ENCODE peak calls at places on chromosomes 4 and X, in ten cellular contexts. X is RWPE1, I is brain microvascular endothelial cell, K is RWPE2, G is AG04449, Q is right lobe of liver, F is GM10248, S is H9, B is fibroblast of lung, Z is astrocyte of the spinal cord. D is an unnamed sample.

GRCh38 chrX:72121381-72121780 is 10.3 kb downstream of the RTL5 start:
- DNase-seq in I (peak), F (peak), G (peak), X (no peak), Z (peak), K (no peak), Q (peak), B (peak), S (no peak), D (no peak)

GRCh38 chrX:13699183-13699826 is 10.4 kb downstream of the RAB9A start:
- DNase-seq in X (peak), B (peak), G (no peak), Q (no peak), F (peak), I (peak), K (no peak), Z (no peak), S (no peak), D (peak)

GRCh38 chr4:81460837-81461233 is 10.9 kb downstream of the RASGEF1B start:
- DNase-seq in X (no peak), B (no peak), I (no peak), F (no peak), G (no peak), Q (no peak), S (no peak), K (no peak), Z (no peak), D (no peak)

GRCh38 chr4:158018090-158018808 is 154.6 kb downstream of the GASK1B start:
- DNase-seq in G (no peak), X (no peak), F (no peak), Q (no peak), Z (no peak), I (no peak), S (no peak), B (peak), K (no peak), D (no peak)

GRCh38 chr4:95572304-95572991 is 23.7 kb upstream of the UNC5C start:
- DNase-seq in X (peak), G (no peak), F (no peak), B (peak), Q (peak), S (peak), I (peak), K (peak), Z (peak), D (peak)

GRCh38 chr4:53019485-53020382 is 157.6 kb downstream of the RASL11B start:
- DNase-seq in F (no peak), Q (no peak), S (no peak), K (no peak), G (no peak), B (peak), Z (peak), X (peak), I (peak), D (no peak)

GRCh38 chr4:102299708-102300107 is 45.6 kb downstream of the SLC39A8 start:
- DNase-seq in X (peak), Z (peak), Q (no peak), I (peak), S (peak), G (no peak), B (peak), F (peak), K (no peak), D (peak)

GRCh38 chr4:122968227-122968812 is 45.9 kb upstream of the NUDT6 start:
- DNase-seq in S (no peak), X (no peak), Z (peak), F (no peak), Q (no peak), I (no peak), G (peak), K (no peak), B (peak), D (no peak)

GRCh38 chrX:102765794-102766193 is 45.3 kb downstream of the GPRASP3 start:
- DNase-seq in F (no peak), I (no peak), K (no peak), Q (no peak), G (no peak), B (peak), Z (peak), X (no peak), S (no peak), D (no peak)

GRCh38 chrX:30489323-30489722 is 88.2 kb downstream of the TASL start:
- DNase-seq in F (no peak), Q (no peak), S (no peak), K (no peak), Z (no peak), G (no peak), B (no peak), I (no peak), X (no peak), D (peak)

GRCh38 chr4:119184128-119184527 is 28.4 kb upstream of the USP53 start:
- DNase-seq in G (no peak), S (no peak), B (no peak), I (no peak), X (no peak), F (no peak), K (no peak), Q (no peak), Z (no peak), D (peak)

GRCh38 chr4:117898496-117898895 is 135.8 kb upstream of the NDST3 start:
- DNase-seq in G (no peak), F (no peak), K (no peak), Z (peak), X (no peak), Q (no peak), I (no peak), S (no peak), B (peak), D (no peak)

GRCh38 chr4:16794816-16795445 is 103.5 kb downstream of the LDB2 start:
- DNase-seq in G (no peak), X (no peak), Z (peak), Q (peak), F (peak), B (peak), I (peak), K (no peak), S (peak), D (peak)

GRCh38 chrX:51614353-51614752 is 4.4 kb downstream of the CENPVL3 start:
- DNase-seq in G (no peak), Q (no peak), S (peak), I (peak), X (peak), Z (peak), F (peak), K (no peak), B (peak), D (no peak)

GRCh38 chr4:68434277-68434676 is 13.0 kb upstream of the TMPRSS11E start:
- DNase-seq in K (no peak), B (no peak), X (no peak), I (no peak), F (no peak), Z (no peak), S (no peak), G (no peak), Q (no peak), D (no peak)

DNA sequence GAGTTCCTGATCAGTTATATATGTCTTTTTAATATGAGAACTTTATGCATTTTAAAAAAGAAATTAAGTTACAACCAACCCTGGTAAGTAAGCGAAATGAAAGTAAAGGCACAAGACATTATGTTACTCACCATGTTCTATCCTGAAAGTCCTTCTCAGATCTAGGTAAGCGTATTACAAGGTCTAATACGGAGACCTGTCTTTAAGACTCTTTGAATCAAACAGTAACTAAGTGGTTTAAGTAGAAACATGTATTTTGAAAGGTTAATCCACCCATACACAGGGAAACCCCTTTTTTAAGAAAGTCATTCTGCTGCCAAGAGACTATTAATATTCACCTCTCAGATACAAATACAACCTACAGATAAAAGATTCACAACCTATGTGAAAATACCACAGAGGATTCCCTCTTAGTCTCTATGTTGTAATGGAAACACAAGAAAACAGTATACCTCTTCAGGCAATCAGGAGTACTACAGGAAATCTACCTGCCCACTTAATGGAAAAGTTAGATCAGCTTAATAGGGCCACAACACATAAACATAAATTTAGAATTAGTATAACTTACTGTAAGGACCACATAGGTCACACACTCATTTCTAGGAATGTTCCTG is 63.2 kb upstream of the TNIP3 start:
- DNase-seq in Q (no peak), K (no peak), X (no peak), S (no peak), F (peak), Z (no peak), G (no peak), I (no peak), B (no peak), D (no peak)
- TF ChIP-seq CTCF in Q (no peak), K (no peak), X (no peak), S (peak), F (no peak), Z (peak), G (no peak), I (no peak), B (no peak), D (no peak)

GRCh38 chrX:117990438-117990837 is 126.2 kb downstream of the KLHL13 start:
- DNase-seq in Z (no peak), X (peak), I (no peak), K (no peak), Q (no peak), G (no peak), S (no peak), B (peak), F (no peak), D (no peak)

GRCh38 chrX:117989512-117989911 is 127.1 kb downstream of the KLHL13 start:
- DNase-seq in Z (no peak), I (no peak), B (peak), S (no peak), G (no peak), X (no peak), Q (no peak), F (no peak), K (no peak), D (no peak)

GRCh38 chrX:117987376-117987775 is 129.2 kb downstream of the KLHL13 start:
- DNase-seq in K (no peak), I (no peak), F (no peak), Z (no peak), B (peak), G (no peak), S (no peak), Q (no peak), X (no peak), D (no peak)

GRCh38 chrX:117982702-117983392 is 133.8 kb downstream of the KLHL13 start:
- DNase-seq in K (no peak), F (no peak), X (no peak), S (no peak), B (no peak), G (no peak), Z (no peak), Q (no peak), I (no peak), D (no peak)

DNA sequence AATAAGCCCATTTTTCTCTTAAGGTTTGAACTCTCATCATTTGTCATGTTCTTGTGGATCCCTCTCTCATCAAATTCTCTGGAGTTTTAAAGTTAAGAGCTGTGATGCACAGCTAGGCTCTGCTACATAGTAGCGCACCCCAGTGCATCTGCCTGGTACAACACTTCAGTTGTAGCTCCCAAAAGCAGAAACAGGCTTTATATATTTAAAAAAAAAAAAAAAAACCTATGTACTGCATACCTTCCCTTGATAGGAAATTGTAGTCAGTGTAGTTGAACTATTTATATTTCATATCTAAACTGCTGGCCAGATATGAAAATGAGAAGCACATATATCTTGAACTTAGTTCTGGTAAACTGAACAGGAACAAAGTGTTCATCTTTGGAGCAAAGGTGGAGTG is 131.4 kb downstream of the KLHL13 start:
- DNase-seq in S (no peak), I (no peak), G (no peak), B (no peak), Q (no peak), F (no peak), K (no peak), X (no peak), Z (no peak), D (no peak)
- TF ChIP-seq CTCF in S (peak), I (peak), G (no peak), B (peak), Q (no peak), F (no peak), K (no peak), X (no peak), Z (no peak), D (no peak)

GRCh38 chrX:2550288-2551020 is 49.7 kb upstream of the DHRSX start:
- DNase-seq in K (no peak), I (no peak), B (no peak), G (no peak), F (no peak), Z (no peak), S (no peak), Q (no peak), X (no peak), D (no peak)

GRCh38 chrX:2547746-2548145 is 47.0 kb upstream of the DHRSX start:
- DNase-seq in Z (no peak), S (no peak), K (no peak), Q (no peak), I (no peak), B (no peak), F (no peak), X (no peak), G (no peak), D (no peak)

GRCh38 chrX:2549874-2550273 is 49.1 kb upstream of the DHRSX start:
- DNase-seq in B (no peak), X (no peak), Z (no peak), I (no peak), S (no peak), K (no peak), F (no peak), G (no peak), Q (no peak), D (no peak)

GRCh38 chrX:2546496-2546895 is 45.7 kb upstream of the DHRSX start:
- DNase-seq in X (no peak), B (no peak), S (no peak), I (no peak), G (no peak), F (no peak), Z (no peak), Q (no peak), K (no peak), D (no peak)

DNA sequence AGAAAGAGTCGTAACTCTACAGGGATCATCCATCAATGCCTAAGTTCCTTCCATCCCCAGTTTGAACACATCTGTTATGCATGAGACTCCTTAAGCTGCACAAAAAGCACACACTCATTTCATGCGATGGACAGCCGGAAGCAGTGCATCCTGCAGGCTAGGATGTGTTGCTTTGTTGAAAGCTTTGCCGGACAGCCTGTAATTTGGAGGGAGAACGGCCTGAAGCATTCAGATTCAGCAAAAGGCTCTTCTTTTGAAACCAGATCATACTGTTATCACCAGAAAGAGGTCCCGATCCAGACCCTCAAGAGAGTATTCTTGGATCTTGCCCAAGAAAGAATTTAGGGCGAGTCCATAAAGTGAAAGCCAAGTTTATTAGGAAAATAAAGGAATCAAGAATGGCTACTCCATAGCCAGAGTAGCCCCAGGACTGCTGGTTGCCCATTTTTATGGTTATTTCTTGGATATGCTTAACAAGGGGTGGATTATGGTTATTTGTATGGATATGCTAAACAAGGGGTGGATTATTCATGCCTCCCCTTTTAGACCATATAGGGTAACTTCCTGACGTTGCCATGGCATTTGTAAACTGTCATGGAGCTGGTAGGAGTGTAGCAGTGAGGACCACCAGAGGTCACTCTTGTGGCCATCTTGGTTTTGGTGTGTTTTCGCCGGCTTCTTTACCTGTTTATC is 48.1 kb upstream of the DHRSX start:
- DNase-seq in B (no peak), I (no peak), S (peak), X (no peak), Z (no peak), F (no peak), G (no peak), K (no peak), Q (no peak), D (no peak)
- TF ChIP-seq CTCF in B (no peak), I (no peak), S (peak), X (no peak), Z (no peak), F (no peak), G (no peak), K (no peak), Q (no peak), D (no peak)

DNA sequence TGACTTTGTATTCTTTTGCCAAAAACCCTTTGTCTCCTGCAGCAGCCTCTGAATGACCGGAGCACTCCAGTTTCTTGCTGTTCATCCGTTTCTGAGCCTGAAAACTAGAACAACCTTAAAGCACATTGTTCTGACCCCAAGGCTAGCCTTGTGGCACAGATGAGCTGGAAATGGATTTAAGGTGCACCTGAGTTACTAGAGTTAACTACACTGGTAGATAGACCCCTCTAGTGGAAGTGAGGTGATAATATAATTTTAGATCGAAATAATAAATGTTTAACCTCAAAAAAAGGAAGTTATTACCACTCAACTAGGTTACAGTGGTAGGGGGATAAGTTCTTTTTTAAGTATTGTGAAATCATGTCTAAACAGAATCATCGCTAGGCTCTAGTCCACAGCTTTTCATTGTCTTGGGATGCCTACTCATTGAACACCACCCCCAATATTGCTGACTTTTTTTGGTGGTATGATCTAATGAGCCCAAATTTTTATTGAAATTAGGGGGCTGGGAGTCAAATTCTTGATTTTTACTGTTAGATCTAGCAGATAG is 2.7 kb downstream of the PLS3 start:
- DNase-seq in S (no peak), B (no peak), X (no peak), Q (no peak), G (no peak), Z (no peak), K (no peak), F (no peak), I (no peak), D (peak)
- TF ChIP-seq CTCF in S (peak), B (no peak), X (no peak), Q (no peak), G (no peak), Z (no peak), K (peak), F (no peak), I (no peak), D (no peak)

GRCh38 chr4:82833696-82834313 is 35.2 kb upstream of the SCD5 start:
- DNase-seq in Z (peak), S (no peak), Q (no peak), F (no peak), B (peak), X (peak), K (no peak), I (peak), G (peak), D (peak)
- TF ChIP-seq CTCF in Z (no peak), S (no peak), Q (no peak), F (no peak), B (peak), X (no peak), K (no peak), I (peak), G (no peak), D (no peak)

DNA sequence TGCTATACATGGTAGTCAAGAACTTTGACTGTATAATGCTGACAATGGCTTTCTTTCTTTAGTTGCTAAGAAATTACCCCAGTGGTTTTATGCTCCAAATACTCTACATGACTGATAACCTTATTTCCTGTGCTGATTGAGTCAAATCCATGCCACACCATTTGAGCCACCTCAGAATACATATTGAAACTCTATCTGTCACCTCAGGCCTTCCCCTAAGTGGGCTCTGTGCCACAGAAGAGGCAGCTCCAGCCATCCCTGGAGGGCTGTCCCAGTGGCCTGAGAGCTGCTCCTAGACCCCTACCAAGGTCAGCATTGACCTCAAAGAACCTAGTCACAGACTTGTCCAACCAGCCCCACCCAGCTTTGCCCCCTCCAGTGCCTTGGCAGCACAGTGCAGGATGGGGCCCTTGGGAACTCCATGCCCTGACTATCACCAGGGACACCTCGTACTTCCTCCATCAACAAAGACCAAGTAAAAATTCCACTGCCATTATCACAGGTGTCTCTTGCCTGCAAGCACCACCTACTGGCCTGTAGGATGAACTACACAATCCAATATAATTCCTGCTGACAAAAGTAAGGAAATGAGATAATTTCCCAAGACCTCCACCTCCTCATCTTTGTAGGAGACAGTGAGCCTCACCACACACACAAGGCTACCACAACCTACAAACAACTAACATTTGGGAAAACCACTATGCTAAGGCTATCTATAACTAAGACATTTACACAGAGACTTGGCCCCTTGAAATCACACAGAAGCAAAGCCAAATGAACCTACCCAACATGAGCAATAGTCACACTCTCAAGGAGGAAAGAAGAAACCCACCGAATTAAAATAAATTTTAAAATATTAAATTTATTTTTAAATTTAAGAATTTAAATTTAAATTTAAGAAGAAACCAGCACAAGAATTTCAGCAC is 239.9 kb downstream of the NKX6-1 start:
- DNase-seq in Q (no peak), B (peak), F (no peak), X (no peak), I (peak), G (no peak), K (no peak), Z (peak), S (peak), D (peak)
- TF ChIP-seq CTCF in Q (peak), B (peak), F (peak), X (no peak), I (peak), G (peak), K (peak), Z (peak), S (peak), D (no peak)

DNA sequence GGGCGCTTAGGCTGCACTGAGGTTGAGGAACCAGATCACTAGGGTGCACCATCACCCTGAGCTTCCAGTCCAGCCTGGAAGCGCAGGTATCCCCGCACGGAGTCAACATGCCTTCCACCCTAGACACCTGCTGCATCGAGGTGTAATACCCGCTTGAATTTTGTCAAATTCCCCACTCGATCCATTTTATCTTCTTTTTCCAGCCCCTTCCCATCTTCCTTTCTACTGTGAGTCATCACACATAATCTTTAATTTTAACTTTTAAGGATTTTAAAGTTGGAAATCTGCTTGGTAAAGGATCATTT is 824 bp downstream of the PLK4 start:
- DNase-seq in Z (no peak), Q (peak), S (no peak), F (no peak), I (no peak), K (no peak), B (no peak), G (no peak), X (no peak), D (no peak)
- TF ChIP-seq CTCF in Z (no peak), Q (no peak), S (no peak), F (no peak), I (peak), K (peak), B (no peak), G (no peak), X (no peak), D (no peak)

D was measured in Calu3.